ENCODE peak calls at places on chromosomes 1 and 21, in four cellular contexts. Q is GM12878, X is H1, U is HepG2. O is an unnamed sample.

GRCh38 chr21:38819719-38820147 is 14.0 kb downstream of the ETS2 start:
- DNase-seq in Q (no peak), X (no peak), U (no peak), O (no peak)

GRCh38 chr1:152752225-152752624 is 5.6 kb upstream of the KPRP start:
- DNase-seq in Q (no peak), X (no peak), U (peak; percentile 13), O (no peak)

GRCh38 chr1:206464456-206464964 is 5.8 kb upstream of the IKBKE start:
- DNase-seq in Q (no peak), X (no peak), U (no peak), O (peak; percentile 69)

GRCh38 chr1:71649588-71649987 is 568.8 kb upstream of the ZRANB2 start:
- DNase-seq in Q (no peak), X (no peak), U (no peak), O (no peak)

GRCh38 chr1:2430592-2430973 is 18.2 kb upstream of the PEX10 start:
- DNase-seq in Q (no peak), X (no peak), U (no peak), O (no peak)

GRCh38 chr1:74799119-74799518 is 66.2 kb downstream of the TYW3 start:
- DNase-seq in Q (no peak), X (no peak), U (no peak), O (no peak)

GRCh38 chr1:177137814-177138213 is 26.7 kb downstream of the ASTN1 start:
- DNase-seq in Q (no peak), X (no peak), U (no peak), O (no peak)

GRCh38 chr1:19812875-19813650 is 2.0 kb downstream of the RNF186 start:
- DNase-seq in Q (no peak), X (no peak), U (no peak), O (no peak)

GRCh38 chr1:162319510-162320160 is 57.0 kb downstream of the SPATA46 start:
- DNase-seq in Q (no peak), X (no peak), U (no peak), O (no peak)

GRCh38 chr21:46077674-46078101 is 20.2 kb upstream of the COL6A2 start:
- DNase-seq in Q (no peak), X (no peak), U (no peak), O (no peak)

GRCh38 chr1:147717051-147717705 is 43.2 kb downstream of the GJA5 start:
- DNase-seq in Q (no peak), X (no peak), U (peak; percentile 87), O (no peak)
- TF ChIP-seq RFX5 in Q (no peak), X (no peak), U (no peak), O (no peak)

DNA sequence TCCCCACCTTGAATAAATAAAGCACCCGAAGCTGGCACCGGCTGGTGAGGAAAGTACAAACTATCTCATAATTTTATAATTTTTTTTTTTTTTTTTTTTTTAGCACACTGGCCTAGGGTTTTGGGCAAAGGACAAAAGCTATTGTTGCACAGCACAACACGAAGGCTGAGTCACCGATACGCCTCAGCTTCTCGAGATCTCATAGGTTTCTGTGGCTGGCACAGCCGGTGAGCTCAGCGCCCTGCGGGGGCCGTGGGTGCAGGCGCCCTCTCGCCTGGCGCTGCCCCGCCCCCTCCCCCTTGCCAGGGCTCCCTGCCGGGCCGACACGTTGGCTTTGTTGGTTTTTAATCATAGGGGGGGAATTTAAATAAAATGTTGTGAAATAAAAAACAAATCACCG is 17.2 kb downstream of the CASZ1 start:
- DNase-seq in Q (no peak), X (no peak), U (no peak), O (no peak)
- TF ChIP-seq ATF2 in Q (no peak), X (no peak), U (no peak), O (no peak)

DNA sequence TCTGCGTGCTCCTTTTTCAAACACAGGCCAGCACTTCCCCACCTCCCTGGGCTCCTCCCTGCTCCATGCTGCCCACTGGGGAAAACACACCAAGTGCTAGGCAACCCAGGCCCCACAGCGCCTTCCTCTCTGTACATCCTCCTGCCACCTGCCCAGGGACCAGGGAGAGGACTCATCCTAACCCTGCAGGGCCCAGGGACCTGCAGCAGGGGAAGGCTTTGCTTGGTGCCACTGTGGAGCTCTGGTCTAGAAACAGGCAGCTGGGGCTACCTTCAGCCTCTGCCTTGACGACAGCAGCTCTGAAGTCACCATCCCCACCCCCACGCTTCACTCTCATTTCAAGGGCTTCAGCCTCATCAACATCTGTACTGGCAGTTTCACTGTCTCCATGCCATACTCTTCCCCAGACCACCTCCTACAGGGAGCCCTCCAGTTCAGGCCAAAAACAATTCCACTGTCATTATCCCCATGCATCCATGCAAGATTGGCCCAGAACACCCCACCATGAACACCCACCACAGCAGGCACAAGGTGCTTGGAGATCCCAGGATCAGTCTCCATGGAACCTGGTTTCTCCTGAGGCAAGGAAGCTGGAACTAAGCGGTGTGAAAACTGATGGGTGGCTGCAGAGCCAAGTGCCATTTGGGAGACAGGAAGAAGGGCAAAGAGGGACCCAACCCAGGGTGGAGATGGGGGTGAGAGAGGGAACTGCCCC is 1.1 kb downstream of the IGSF8 start:
- DNase-seq in Q (no peak), X (no peak), U (no peak), O (no peak)
- TF ChIP-seq RFX5 in Q (no peak), X (no peak), U (no peak), O (no peak)

DNA sequence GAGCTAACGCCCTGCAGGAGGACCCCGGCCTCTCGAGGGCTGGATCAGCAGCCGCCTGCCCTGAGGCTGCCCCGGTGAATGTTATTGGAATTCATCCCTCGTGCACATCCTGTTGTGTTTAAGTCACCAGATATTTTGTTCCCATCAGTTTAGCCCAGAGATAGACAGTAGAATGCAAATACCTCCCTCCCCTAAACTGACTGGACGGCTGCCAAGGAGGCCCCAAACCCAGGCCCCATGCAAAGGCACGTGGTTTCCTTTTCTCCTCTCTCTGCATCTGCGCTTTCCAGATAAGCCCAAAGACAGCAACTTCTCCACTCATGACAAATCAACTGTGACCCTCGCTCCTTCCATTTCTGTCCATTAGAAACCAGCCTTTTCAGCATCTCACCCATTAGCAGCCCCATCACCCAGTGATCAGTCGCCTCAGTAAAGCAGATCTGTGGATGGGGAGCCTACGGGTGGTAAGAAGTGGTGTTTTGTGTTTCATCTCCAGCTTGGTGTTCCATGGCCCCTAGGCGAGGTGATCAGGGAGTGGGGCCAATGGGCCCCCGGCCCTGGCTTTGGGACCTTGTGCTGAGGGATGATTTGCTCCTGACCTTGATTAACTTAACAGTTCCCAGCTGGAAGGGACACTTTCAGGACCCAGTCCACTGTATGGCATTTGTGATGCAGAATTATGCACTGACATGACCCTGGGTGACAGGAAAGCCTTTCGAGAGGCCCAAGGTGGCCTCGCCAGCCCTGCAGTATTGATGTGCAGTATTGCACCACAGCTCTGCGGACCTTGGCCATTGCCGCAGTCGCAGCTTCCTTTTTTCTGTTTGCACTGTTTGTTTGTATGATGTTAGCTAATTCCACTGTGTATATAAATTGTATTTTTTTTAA is 5.2 kb downstream of the NPPA start:
- DNase-seq in Q (peak; percentile 24), X (no peak), U (peak; percentile 92), O (peak; percentile 93)
- TF ChIP-seq ATF2 in Q (no peak), X (no peak), U (peak; percentile 89), O (no peak)

DNA sequence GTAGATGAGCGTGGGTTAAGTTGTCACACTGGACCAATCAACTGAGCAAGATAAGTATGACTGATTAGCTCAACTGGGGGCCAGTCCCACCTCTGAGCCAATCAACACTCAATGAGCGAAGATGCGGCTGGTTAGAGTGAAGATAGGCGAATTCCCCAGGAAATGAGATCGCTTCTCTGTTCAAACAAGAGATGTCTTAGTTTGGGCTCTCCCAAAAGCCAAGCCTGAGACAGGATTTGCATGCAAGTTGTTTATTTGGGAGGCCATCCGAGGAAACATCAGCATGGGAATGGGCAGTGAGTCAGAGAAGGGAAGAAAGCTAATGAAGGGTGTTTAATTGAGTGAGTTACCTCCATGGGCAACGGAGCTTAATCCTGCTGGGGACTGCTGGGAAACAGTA is 4.9 kb upstream of the GJB5 start:
- DNase-seq in Q (no peak), X (no peak), U (no peak), O (no peak)
- TF ChIP-seq RFX5 in Q (no peak), X (no peak), U (no peak), O (no peak)

DNA sequence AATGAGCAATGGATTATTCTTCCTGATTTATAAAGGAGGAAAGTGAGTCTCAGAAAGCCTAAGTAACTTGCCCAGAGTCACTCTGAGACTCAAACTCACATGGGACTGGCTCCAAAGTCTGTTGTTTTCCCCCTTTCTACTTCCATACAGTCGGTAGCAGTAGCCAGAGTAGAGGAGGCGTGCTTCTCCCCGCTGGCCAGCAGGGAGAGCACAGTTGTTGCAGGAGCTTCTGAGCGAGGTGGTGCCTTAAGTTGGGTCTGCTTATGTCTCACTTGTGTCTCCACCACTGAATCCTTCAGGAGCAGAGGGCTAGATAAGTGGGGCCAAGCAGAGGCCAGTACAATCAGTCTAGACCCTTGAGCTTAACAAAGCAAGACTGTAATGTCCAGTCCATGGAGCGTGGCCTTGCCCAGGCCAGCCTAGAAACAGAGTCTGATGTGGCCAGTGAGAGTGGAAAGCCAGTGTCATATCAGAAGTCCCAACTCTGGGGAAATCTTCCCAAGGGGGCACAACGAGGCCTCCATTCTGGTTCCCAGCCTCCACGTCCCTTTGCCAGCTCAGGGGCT is 181.9 kb downstream of the ZSCAN20 start:
- DNase-seq in Q (no peak), X (no peak), U (no peak), O (peak; percentile 22)
- TF ChIP-seq ATF2 in Q (no peak), X (no peak), U (no peak), O (no peak)

GRCh38 chr1:223214272-223214807 is 71.3 kb upstream of the TLR5 start:
- DNase-seq in Q (no peak), X (no peak), U (no peak), O (no peak)
- TF ChIP-seq RFX5 in Q (no peak), X (no peak), U (no peak), O (no peak)